ENCODE peak calls at places on chromosomes 4 and X, in ten cellular contexts. L, B, N, I, T, P, J, K, S and M are unnamed samples.

GRCh38 chr4:84493092-84493850 is 5.8 kb downstream of the NKX6-1 start:
- DNase-seq in L (no peak), B (no peak), N (peak; percentile 21), I (no peak), T (peak; percentile 86), P (no peak), J (no peak), K (no peak), S (no peak), M (no peak)

GRCh38 chr4:136203199-136203598 is 1329.1 kb downstream of the PCDH18 start:
- DNase-seq in L (no peak), B (no peak), N (no peak), I (no peak), T (no peak), P (no peak), J (no peak), K (no peak), S (no peak), M (no peak)

GRCh38 chr4:113146876-113147358 is 97.5 kb downstream of the ANK2 start:
- DNase-seq in L (no peak), B (no peak), N (peak; percentile 21), I (no peak), T (no peak), P (no peak), J (no peak), K (no peak), S (peak; percentile 24), M (no peak)

GRCh38 chr4:111268769-111269414 is 646.0 kb upstream of the PITX2 start:
- DNase-seq in L (no peak), B (no peak), N (no peak), I (no peak), T (no peak), P (no peak), J (no peak), K (no peak), S (no peak), M (no peak)

GRCh38 chr4:145945431-145946155 is 7.0 kb upstream of the ZNF827 start:
- DNase-seq in L (no peak), B (peak; percentile 33), N (no peak), I (no peak), T (no peak), P (no peak), J (no peak), K (no peak), S (peak; percentile 79), M (no peak)

GRCh38 chrX:40272786-40273185 is 175.0 kb upstream of the BCOR start:
- DNase-seq in L (no peak), B (no peak), N (no peak), I (peak; percentile 21), T (no peak), P (no peak), J (no peak), K (no peak), S (no peak), M (no peak)

GRCh38 chrX:72495041-72495440 is 77.6 kb downstream of the HDAC8 start:
- DNase-seq in L (no peak), B (no peak), N (no peak), I (no peak), T (no peak), P (no peak), J (no peak), K (no peak), S (no peak), M (peak; percentile 29)

GRCh38 chr4:109798866-109799265 is 2.9 kb downstream of the CFI start:
- DNase-seq in L (no peak), B (no peak), N (no peak), I (no peak), T (no peak), P (no peak), J (no peak), K (no peak), S (no peak), M (no peak)

GRCh38 chr4:8856835-8857590 is 14.6 kb downstream of the HMX1 start:
- DNase-seq in L (no peak), B (no peak), N (no peak), I (peak; percentile 46), T (no peak), P (no peak), J (no peak), K (no peak), S (no peak), M (no peak)

GRCh38 chrX:77743720-77744119 is 42.3 kb downstream of the ATRX start:
- DNase-seq in L (no peak), B (no peak), N (no peak), I (no peak), T (no peak), P (no peak), J (no peak), K (no peak), S (no peak), M (no peak)

GRCh38 chr4:156782491-156782890 is 189.1 kb downstream of the PDGFC start:
- DNase-seq in L (no peak), B (no peak), N (no peak), I (no peak), T (no peak), P (no peak), J (no peak), K (no peak), S (no peak), M (no peak)

GRCh38 chr4:52711834-52712171 is 39.4 kb downstream of the ERVMER34-1 start:
- DNase-seq in L (no peak), B (no peak), N (no peak), I (no peak), T (no peak), P (no peak), J (no peak), K (no peak), S (no peak), M (no peak)

GRCh38 chr4:165204462-165204830 is 2.9 kb upstream of the KLHL2 start:
- DNase-seq in L (no peak), B (no peak), N (no peak), I (peak; percentile 66), T (no peak), P (no peak), J (no peak), K (no peak), S (no peak), M (no peak)

DNA sequence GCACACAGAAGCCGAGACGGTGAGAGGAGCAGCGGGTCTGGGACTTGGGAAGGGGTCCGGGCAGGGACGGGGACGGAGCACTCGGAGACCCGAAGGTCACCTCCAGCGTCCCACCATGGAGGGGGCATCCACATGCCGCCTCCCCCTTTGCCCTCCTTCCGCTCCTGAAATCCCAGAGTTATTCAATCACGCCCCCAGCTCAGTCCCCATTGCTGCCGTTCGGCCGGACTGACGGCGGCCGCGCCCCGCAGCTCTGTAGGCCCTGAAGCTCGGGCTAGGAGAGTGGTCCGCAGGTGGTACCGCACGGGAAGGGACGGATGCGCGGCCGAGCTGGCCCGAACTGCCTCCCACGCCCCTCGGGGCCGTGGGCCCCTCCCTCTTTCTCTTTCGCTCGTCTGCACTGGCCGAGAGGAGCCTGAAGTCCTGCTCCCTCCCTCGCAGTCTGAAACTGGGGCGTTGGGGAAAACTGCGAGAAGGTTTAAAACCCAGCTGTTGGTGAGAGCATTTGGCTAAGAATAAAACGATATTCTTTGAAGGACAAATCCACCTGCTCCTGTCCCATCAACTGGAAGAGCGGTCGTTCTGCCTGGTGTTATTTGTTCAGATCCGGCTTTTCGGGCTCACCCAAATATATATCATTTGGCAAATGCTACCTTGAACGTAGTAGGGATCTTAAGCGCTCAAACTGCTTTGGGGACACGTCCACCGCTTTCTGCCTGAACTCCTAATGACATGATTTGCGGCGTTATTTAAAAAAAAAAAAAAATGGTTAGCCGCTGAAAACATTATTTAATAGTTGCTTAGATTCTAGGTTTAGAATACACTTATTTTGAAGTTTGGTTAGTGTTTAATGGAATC is 719 bp downstream of the USO1 start:
- DNase-seq in L (peak; percentile 45), B (peak; percentile 56), N (peak; percentile 79), I (peak; percentile 76), T (peak; percentile 92), P (peak; percentile 84), J (peak; percentile 23), K (peak; percentile 47), S (peak; percentile 87), M (peak; percentile 73)
- TF ChIP-seq POLR2A in L (peak; percentile 39), B (peak; percentile 52), N (no peak), I (no peak), T (no peak), P (no peak), J (no peak), K (no peak), S (peak; percentile 34), M (no peak)

DNA sequence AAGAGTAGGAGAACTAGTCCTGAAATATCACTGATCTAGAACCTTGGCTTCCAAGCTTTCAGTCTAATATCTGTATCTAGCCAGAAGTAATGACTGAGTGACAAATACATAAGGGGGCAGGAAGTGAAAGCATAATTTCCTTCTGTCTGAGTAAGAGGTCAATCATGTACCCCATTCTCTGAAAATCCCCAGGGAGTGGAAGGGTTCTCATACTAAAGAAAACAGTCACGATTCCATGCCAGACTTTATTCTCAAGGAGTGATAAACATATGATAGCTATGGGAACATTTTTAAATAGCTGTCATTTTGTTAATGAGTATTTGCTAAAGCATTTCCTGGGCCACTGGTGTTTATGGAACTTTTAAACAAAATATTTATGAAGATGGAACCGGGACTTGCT is 308.5 kb downstream of the ARHGAP24 start:
- DNase-seq in L (no peak), B (no peak), N (no peak), I (no peak), T (no peak), P (no peak), J (no peak), K (no peak), S (no peak), M (no peak)
- TF ChIP-seq POLR2A in L (no peak), B (no peak), N (no peak), I (no peak), T (no peak), P (no peak), J (no peak), K (no peak), S (no peak), M (no peak)

GRCh38 chr4:186266699-186267467 is 894 bp downstream of the F11 start:
- DNase-seq in L (no peak), B (no peak), N (peak; percentile 70), I (no peak), T (peak; percentile 76), P (no peak), J (no peak), K (no peak), S (no peak), M (no peak)
- TF ChIP-seq POLR2A in L (no peak), B (no peak), N (peak; percentile 87), I (no peak), T (no peak), P (no peak), J (no peak), K (no peak), S (no peak), M (no peak)

DNA sequence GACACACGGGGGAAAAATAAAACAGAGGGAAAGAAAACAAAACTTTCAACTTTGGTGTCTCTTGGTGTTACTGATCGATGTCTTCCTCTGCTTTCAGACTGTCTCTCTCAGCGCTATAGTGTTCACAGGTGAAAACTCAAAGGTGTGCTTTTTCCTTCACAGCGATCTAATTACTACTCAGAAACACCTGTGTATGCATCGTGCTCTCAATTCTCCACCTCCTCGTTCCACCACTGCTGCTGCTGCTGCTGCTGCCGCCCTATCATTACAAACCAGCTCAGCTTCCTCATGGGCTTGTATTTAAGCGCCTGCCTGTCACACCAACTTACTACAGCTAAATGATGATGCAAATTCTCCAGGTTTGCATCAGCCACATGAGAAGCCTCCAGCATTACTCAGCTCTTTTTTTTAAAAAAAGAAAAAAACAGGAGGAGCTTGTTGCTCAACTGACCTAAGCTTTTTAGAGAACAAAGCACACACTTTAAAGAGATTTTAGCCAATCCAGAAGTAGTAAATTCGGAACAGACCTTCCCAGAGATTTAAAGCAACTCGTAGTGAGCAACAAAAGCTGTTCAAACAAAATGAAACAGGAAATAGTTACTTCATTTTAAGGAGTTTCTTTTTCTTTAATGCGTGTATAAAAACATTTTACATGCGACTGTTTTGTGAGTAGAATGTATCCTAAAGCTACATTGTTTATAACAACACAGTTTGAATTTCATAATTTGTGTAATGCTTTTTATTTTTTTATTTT is at the start of gene SLC7A11:
- DNase-seq in L (peak; percentile 20), B (peak; percentile 72), N (peak; percentile 47), I (peak; percentile 97), T (no peak), P (no peak), J (peak; percentile 96), K (no peak), S (peak; percentile 12), M (peak; percentile 19)
- TF ChIP-seq POLR2A in L (peak; percentile 30), B (no peak), N (peak; percentile 73), I (peak; percentile 60), T (no peak), P (no peak), J (peak; percentile 47), K (no peak), S (no peak), M (peak; percentile 16)